ENCODE peak calls at places on chromosome 14, in eight cellular contexts. One of them, this sample, is unnamed.

GRCh38 chr14:92513966-92514843 is 624 bp downstream of the RIN3 start:
- DNase-seq in HL-60: no peak
- DNase-seq in dorsolateral prefrontal cortex: peak; percentile 16
- DNase-seq in IMR-90: peak; percentile 22
- DNase-seq in RWPE2: no peak
- DNase-seq in fibroblast of the aortic adventitia: peak; percentile 37
- DNase-seq in psoas muscle: no peak
- DNase-seq in activated B cell treated with CpG ODN at 0.5 μM for 24 hours: no peak
- DNase-seq in this sample: no peak

GRCh38 chr14:24080888-24081738 is 9.8 kb downstream of the CPNE6 start:
- DNase-seq in dorsolateral prefrontal cortex: peak; percentile 67
- DNase-seq in fibroblast of the aortic adventitia: peak; percentile 11
- DNase-seq in psoas muscle: peak; percentile 41
- DNase-seq in activated B cell treated with CpG ODN at 0.5 μM for 24 hours: peak; percentile 75
- DNase-seq in IMR-90: no peak
- DNase-seq in RWPE2: peak; percentile 66
- DNase-seq in HL-60: no peak
- DNase-seq in this sample: peak; percentile 58

GRCh38 chr14:99968156-99968920 is 96.9 kb upstream of the EVL start:
- DNase-seq in IMR-90: peak; percentile 92
- DNase-seq in fibroblast of the aortic adventitia: peak; percentile 90
- DNase-seq in RWPE2: no peak
- DNase-seq in dorsolateral prefrontal cortex: no peak
- DNase-seq in psoas muscle: no peak
- DNase-seq in HL-60: no peak
- DNase-seq in activated B cell treated with CpG ODN at 0.5 μM for 24 hours: no peak
- DNase-seq in this sample: no peak

GRCh38 chr14:24298892-24299254 is 707 bp downstream of the DHRS1 start:
- DNase-seq in activated B cell treated with CpG ODN at 0.5 μM for 24 hours: no peak
- DNase-seq in RWPE2: peak; percentile 95
- DNase-seq in psoas muscle: no peak
- DNase-seq in IMR-90: peak; percentile 77
- DNase-seq in dorsolateral prefrontal cortex: no peak
- DNase-seq in fibroblast of the aortic adventitia: peak; percentile 55
- DNase-seq in HL-60: no peak
- DNase-seq in this sample: no peak

GRCh38 chr14:34199585-34199984 is 248.7 kb upstream of the EGLN3 start:
- DNase-seq in IMR-90: peak; percentile 46
- DNase-seq in fibroblast of the aortic adventitia: peak; percentile 12
- DNase-seq in dorsolateral prefrontal cortex: no peak
- DNase-seq in activated B cell treated with CpG ODN at 0.5 μM for 24 hours: no peak
- DNase-seq in psoas muscle: no peak
- DNase-seq in RWPE2: no peak
- DNase-seq in HL-60: no peak
- DNase-seq in this sample: no peak

GRCh38 chr14:33943081-33943480 is 7.8 kb downstream of the EGLN3 start:
- DNase-seq in RWPE2: no peak
- DNase-seq in fibroblast of the aortic adventitia: no peak
- DNase-seq in psoas muscle: no peak
- DNase-seq in HL-60: no peak
- DNase-seq in dorsolateral prefrontal cortex: peak; percentile 54
- DNase-seq in activated B cell treated with CpG ODN at 0.5 μM for 24 hours: no peak
- DNase-seq in IMR-90: no peak
- DNase-seq in this sample: no peak

GRCh38 chr14:72646861-72647528 is 246.9 kb downstream of the DPF3 start:
- DNase-seq in psoas muscle: no peak
- DNase-seq in fibroblast of the aortic adventitia: peak; percentile 89
- DNase-seq in dorsolateral prefrontal cortex: no peak
- DNase-seq in HL-60: no peak
- DNase-seq in RWPE2: no peak
- DNase-seq in IMR-90: peak; percentile 88
- DNase-seq in activated B cell treated with CpG ODN at 0.5 μM for 24 hours: no peak
- DNase-seq in this sample: no peak

GRCh38 chr14:62126885-62127478 is 364.8 kb downstream of the SNAPC1 start:
- DNase-seq in dorsolateral prefrontal cortex: no peak
- DNase-seq in psoas muscle: no peak
- DNase-seq in IMR-90: peak; percentile 72
- DNase-seq in activated B cell treated with CpG ODN at 0.5 μM for 24 hours: no peak
- DNase-seq in RWPE2: no peak
- DNase-seq in HL-60: no peak
- DNase-seq in fibroblast of the aortic adventitia: peak; percentile 76
- DNase-seq in this sample: peak; percentile 35

GRCh38 chr14:92693998-92694780 is 54.2 kb downstream of the LGMN start:
- DNase-seq in activated B cell treated with CpG ODN at 0.5 μM for 24 hours: no peak
- DNase-seq in IMR-90: no peak
- DNase-seq in RWPE2: peak; percentile 61
- DNase-seq in dorsolateral prefrontal cortex: peak; percentile 21
- DNase-seq in psoas muscle: no peak
- DNase-seq in HL-60: no peak
- DNase-seq in fibroblast of the aortic adventitia: peak; percentile 10
- DNase-seq in this sample: no peak

GRCh38 chr14:92325835-92326234 is 2.9 kb downstream of the SLC24A4 start:
- DNase-seq in IMR-90: no peak
- DNase-seq in RWPE2: no peak
- DNase-seq in activated B cell treated with CpG ODN at 0.5 μM for 24 hours: no peak
- DNase-seq in psoas muscle: no peak
- DNase-seq in HL-60: no peak
- DNase-seq in dorsolateral prefrontal cortex: no peak
- DNase-seq in fibroblast of the aortic adventitia: no peak
- DNase-seq in this sample: no peak

GRCh38 chr14:26987734-26988363 is 390.0 kb upstream of the NOVA1 start:
- DNase-seq in activated B cell treated with CpG ODN at 0.5 μM for 24 hours: no peak
- DNase-seq in fibroblast of the aortic adventitia: no peak
- DNase-seq in IMR-90: no peak
- DNase-seq in HL-60: no peak
- DNase-seq in psoas muscle: no peak
- DNase-seq in RWPE2: no peak
- DNase-seq in dorsolateral prefrontal cortex: no peak
- DNase-seq in this sample: no peak

DNA sequence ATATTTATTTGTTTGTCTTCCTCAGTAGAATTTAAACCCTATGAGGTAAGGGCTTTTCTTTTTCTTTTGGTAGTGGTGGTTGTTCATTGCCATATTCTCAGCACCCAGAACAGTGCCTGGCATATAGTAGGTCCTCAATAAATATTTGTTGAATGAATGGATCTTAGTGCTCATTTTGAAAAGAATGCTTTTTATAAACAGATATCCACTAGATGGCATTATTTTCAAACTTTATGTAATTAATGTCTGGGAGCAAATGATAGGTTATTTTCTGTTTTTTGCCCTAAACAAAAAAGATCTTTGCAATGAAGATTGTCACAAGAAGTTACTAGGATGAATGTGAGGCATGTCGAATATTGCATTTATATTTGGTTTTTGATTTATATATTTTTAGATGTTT is 64.1 kb downstream of the RAD51B start:
- DNase-seq in dorsolateral prefrontal cortex: no peak
- DNase-seq in activated B cell treated with CpG ODN at 0.5 μM for 24 hours: no peak
- DNase-seq in IMR-90: peak; percentile 28
- DNase-seq in HL-60: no peak
- DNase-seq in fibroblast of the aortic adventitia: peak; percentile 59
- DNase-seq in RWPE2: no peak
- DNase-seq in psoas muscle: no peak
- DNase-seq in this sample: no peak
- TF ChIP-seq CTCF in dorsolateral prefrontal cortex: peak; percentile 57
- TF ChIP-seq CTCF in activated B cell treated with CpG ODN at 0.5 μM for 24 hours: no peak
- TF ChIP-seq CTCF in IMR-90: peak; percentile 53
- TF ChIP-seq CTCF in HL-60: no peak
- TF ChIP-seq CTCF in fibroblast of the aortic adventitia: peak; percentile 29
- TF ChIP-seq CTCF in RWPE2: peak; percentile 71
- TF ChIP-seq CTCF in psoas muscle: peak; percentile 42
- TF ChIP-seq CTCF in this sample: no peak

DNA sequence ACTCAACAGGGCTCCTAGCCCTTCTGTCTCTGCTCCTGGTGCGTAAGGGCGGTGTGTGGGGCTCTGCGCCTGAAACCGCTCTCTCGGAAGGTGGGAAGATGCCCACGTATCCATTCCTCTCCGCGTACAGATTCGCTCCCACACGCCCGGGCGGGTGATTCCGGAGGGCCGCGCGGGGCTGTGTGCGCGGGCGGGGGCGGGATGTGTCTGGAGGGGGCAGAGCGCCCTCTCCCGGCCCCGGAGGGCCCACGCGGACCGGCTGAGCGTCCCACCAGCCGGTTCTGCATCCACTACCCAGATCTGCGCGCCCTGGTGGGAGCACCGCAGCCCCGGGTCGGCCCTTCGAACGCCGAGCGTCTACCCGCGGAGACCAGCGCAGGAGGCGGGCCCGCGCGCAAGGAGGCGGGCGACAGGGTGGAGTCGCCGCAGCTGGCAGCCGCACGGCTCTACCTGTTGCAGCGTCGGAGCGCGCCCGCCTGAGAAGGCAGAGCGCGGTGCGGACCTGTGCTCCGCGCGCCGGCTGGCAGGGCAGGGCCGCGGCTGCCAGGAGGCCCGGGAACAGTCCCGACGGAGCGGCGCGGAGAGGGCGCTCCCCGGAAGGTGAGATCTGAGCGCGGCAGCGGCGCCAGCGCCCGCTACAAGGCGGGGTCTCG is 1.4 kb upstream of the KCNK13 start:
- DNase-seq in activated B cell treated with CpG ODN at 0.5 μM for 24 hours: peak; percentile 28
- DNase-seq in dorsolateral prefrontal cortex: peak; percentile 63
- DNase-seq in RWPE2: peak; percentile 68
- DNase-seq in HL-60: peak; percentile 27
- DNase-seq in fibroblast of the aortic adventitia: peak; percentile 40
- DNase-seq in IMR-90: peak; percentile 51
- DNase-seq in psoas muscle: peak; percentile 27
- DNase-seq in this sample: no peak
- TF ChIP-seq CTCF in activated B cell treated with CpG ODN at 0.5 μM for 24 hours: no peak
- TF ChIP-seq CTCF in dorsolateral prefrontal cortex: peak; percentile 78
- TF ChIP-seq CTCF in RWPE2: peak; percentile 67
- TF ChIP-seq CTCF in HL-60: peak; percentile 30
- TF ChIP-seq CTCF in fibroblast of the aortic adventitia: peak; percentile 54
- TF ChIP-seq CTCF in IMR-90: peak; percentile 57
- TF ChIP-seq CTCF in psoas muscle: no peak
- TF ChIP-seq CTCF in this sample: peak; percentile 54

GRCh38 chr14:39038542-39038941 is 64.5 kb downstream of the SEC23A start:
- DNase-seq in HL-60: no peak
- DNase-seq in activated B cell treated with CpG ODN at 0.5 μM for 24 hours: no peak
- DNase-seq in dorsolateral prefrontal cortex: no peak
- DNase-seq in RWPE2: no peak
- DNase-seq in psoas muscle: no peak
- DNase-seq in IMR-90: no peak
- DNase-seq in fibroblast of the aortic adventitia: no peak
- DNase-seq in this sample: no peak

GRCh38 chr14:39033371-39033770 is 69.7 kb downstream of the SEC23A start:
- DNase-seq in IMR-90: peak; percentile 61
- DNase-seq in activated B cell treated with CpG ODN at 0.5 μM for 24 hours: no peak
- DNase-seq in psoas muscle: no peak
- DNase-seq in fibroblast of the aortic adventitia: no peak
- DNase-seq in RWPE2: no peak
- DNase-seq in dorsolateral prefrontal cortex: no peak
- DNase-seq in HL-60: no peak
- DNase-seq in this sample: no peak

GRCh38 chr14:39036760-39037159 is 66.3 kb downstream of the SEC23A start:
- DNase-seq in fibroblast of the aortic adventitia: no peak
- DNase-seq in HL-60: no peak
- DNase-seq in RWPE2: no peak
- DNase-seq in dorsolateral prefrontal cortex: no peak
- DNase-seq in activated B cell treated with CpG ODN at 0.5 μM for 24 hours: no peak
- DNase-seq in psoas muscle: no peak
- DNase-seq in IMR-90: no peak
- DNase-seq in this sample: no peak

GRCh38 chr14:39035336-39035735 is 67.7 kb downstream of the SEC23A start:
- DNase-seq in IMR-90: no peak
- DNase-seq in fibroblast of the aortic adventitia: no peak
- DNase-seq in dorsolateral prefrontal cortex: no peak
- DNase-seq in RWPE2: no peak
- DNase-seq in activated B cell treated with CpG ODN at 0.5 μM for 24 hours: no peak
- DNase-seq in HL-60: no peak
- DNase-seq in psoas muscle: no peak
- DNase-seq in this sample: no peak

GRCh38 chr14:39034481-39035296 is 68.3 kb downstream of the SEC23A start:
- DNase-seq in activated B cell treated with CpG ODN at 0.5 μM for 24 hours: no peak
- DNase-seq in RWPE2: no peak
- DNase-seq in IMR-90: no peak
- DNase-seq in psoas muscle: no peak
- DNase-seq in dorsolateral prefrontal cortex: no peak
- DNase-seq in HL-60: no peak
- DNase-seq in fibroblast of the aortic adventitia: no peak
- DNase-seq in this sample: no peak
- TF ChIP-seq CTCF in activated B cell treated with CpG ODN at 0.5 μM for 24 hours: no peak
- TF ChIP-seq CTCF in RWPE2: no peak
- TF ChIP-seq CTCF in IMR-90: peak; percentile 16
- TF ChIP-seq CTCF in psoas muscle: no peak
- TF ChIP-seq CTCF in dorsolateral prefrontal cortex: peak; percentile 64
- TF ChIP-seq CTCF in HL-60: no peak
- TF ChIP-seq CTCF in fibroblast of the aortic adventitia: peak; percentile 47
- TF ChIP-seq CTCF in this sample: no peak

GRCh38 chr14:59424707-59425106 is 40.5 kb downstream of the GPR135 start:
- DNase-seq in psoas muscle: peak; percentile 25
- DNase-seq in RWPE2: no peak
- DNase-seq in dorsolateral prefrontal cortex: no peak
- DNase-seq in fibroblast of the aortic adventitia: no peak
- DNase-seq in IMR-90: no peak
- DNase-seq in activated B cell treated with CpG ODN at 0.5 μM for 24 hours: no peak
- DNase-seq in HL-60: no peak
- DNase-seq in this sample: no peak

GRCh38 chr14:59428581-59429012 is 36.6 kb downstream of the GPR135 start:
- DNase-seq in psoas muscle: no peak
- DNase-seq in activated B cell treated with CpG ODN at 0.5 μM for 24 hours: no peak
- DNase-seq in IMR-90: peak; percentile 83
- DNase-seq in HL-60: no peak
- DNase-seq in dorsolateral prefrontal cortex: no peak
- DNase-seq in fibroblast of the aortic adventitia: peak; percentile 82
- DNase-seq in RWPE2: no peak
- DNase-seq in this sample: no peak

GRCh38 chr14:59422069-59422881 is 42.9 kb downstream of the GPR135 start:
- DNase-seq in RWPE2: no peak
- DNase-seq in psoas muscle: no peak
- DNase-seq in HL-60: no peak
- DNase-seq in fibroblast of the aortic adventitia: peak; percentile 76
- DNase-seq in IMR-90: no peak
- DNase-seq in dorsolateral prefrontal cortex: no peak
- DNase-seq in activated B cell treated with CpG ODN at 0.5 μM for 24 hours: no peak
- DNase-seq in this sample: peak; percentile 13

GRCh38 chr14:59427653-59428578 is 37.3 kb downstream of the GPR135 start:
- DNase-seq in IMR-90: no peak
- DNase-seq in psoas muscle: peak; percentile 58
- DNase-seq in RWPE2: no peak
- DNase-seq in HL-60: no peak
- DNase-seq in activated B cell treated with CpG ODN at 0.5 μM for 24 hours: no peak
- DNase-seq in fibroblast of the aortic adventitia: peak; percentile 75
- DNase-seq in dorsolateral prefrontal cortex: no peak
- DNase-seq in this sample: no peak

DNA sequence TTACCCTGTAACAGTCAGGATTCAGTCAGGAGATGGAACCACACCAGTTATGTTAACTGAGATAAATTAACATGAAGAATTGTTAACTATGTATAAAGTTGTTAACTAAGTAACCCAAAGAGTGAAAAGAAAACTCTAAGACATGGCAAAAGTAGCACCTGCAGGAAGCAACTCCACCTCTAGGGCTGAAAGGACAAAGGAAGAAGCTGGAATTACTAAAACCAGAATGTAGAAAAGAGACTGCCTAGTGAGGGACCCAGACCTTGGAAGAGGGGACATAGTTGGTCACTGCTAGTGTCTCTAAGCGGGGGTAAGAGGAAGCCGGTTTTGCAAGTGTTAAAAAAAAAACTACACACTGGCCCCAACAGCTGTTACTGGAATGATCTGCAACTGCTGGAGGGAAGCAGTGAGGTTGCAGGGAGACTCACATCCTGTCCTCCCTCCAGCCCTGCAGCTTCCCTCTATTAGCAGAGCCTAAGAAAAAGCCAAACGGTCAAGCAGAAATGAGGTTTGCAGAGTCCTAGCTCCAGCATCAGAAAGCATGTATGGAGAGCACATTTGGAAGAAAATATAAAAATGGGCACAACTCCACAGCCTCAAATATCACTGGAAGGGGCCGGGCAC is 39.7 kb downstream of the GPR135 start:
- DNase-seq in RWPE2: no peak
- DNase-seq in dorsolateral prefrontal cortex: no peak
- DNase-seq in IMR-90: peak; percentile 57
- DNase-seq in fibroblast of the aortic adventitia: peak; percentile 48
- DNase-seq in psoas muscle: no peak
- DNase-seq in HL-60: peak; percentile 47
- DNase-seq in activated B cell treated with CpG ODN at 0.5 μM for 24 hours: no peak
- DNase-seq in this sample: no peak
- TF ChIP-seq CTCF in RWPE2: no peak
- TF ChIP-seq CTCF in dorsolateral prefrontal cortex: no peak
- TF ChIP-seq CTCF in IMR-90: no peak
- TF ChIP-seq CTCF in fibroblast of the aortic adventitia: peak; percentile 44
- TF ChIP-seq CTCF in psoas muscle: no peak
- TF ChIP-seq CTCF in HL-60: no peak
- TF ChIP-seq CTCF in activated B cell treated with CpG ODN at 0.5 μM for 24 hours: no peak
- TF ChIP-seq CTCF in this sample: no peak

This sample was measured in GM12864.